ENCODE peak calls at places on chromosomes 13 and 19, in eight cellular contexts. O, E, G, K, S, U, P and N are unnamed samples.

GRCh38 chr13:73542446-73542845 is 483.6 kb downstream of the KLF5 start:
- DNase-seq in U (no peak), S (no peak), O (no peak), E (no peak), G (no peak), P (no peak), K (no peak), N (no peak)

GRCh38 chr13:34608326-34608725 is 333.7 kb upstream of the NBEA start:
- DNase-seq in P (no peak), E (no peak), O (no peak), U (no peak), K (no peak), S (no peak), G (no peak), N (no peak)

GRCh38 chr19:41994521-41994971 is 516 bp upstream of the ATP1A3 start:
- DNase-seq in K (no peak), G (no peak), U (no peak), E (no peak), P (no peak), S (no peak), O (no peak), N (no peak)

GRCh38 chr13:37173214-37173613 is 67.8 kb upstream of the CSNK1A1L start:
- DNase-seq in K (peak; percentile 91), U (peak; percentile 82), O (no peak), G (no peak), P (no peak), S (no peak), E (no peak), N (peak; percentile 36)

GRCh38 chr19:47729799-47730520 is 15.4 kb upstream of the NOP53 start:
- DNase-seq in G (peak; percentile 87), P (peak; percentile 94), S (peak; percentile 91), K (no peak), E (no peak), O (peak; percentile 84), U (no peak), N (peak; percentile 44)

GRCh38 chr13:20882206-20882605 is 20.3 kb downstream of the XPO4 start:
- DNase-seq in O (no peak), K (peak; percentile 14), E (no peak), U (no peak), G (no peak), P (no peak), S (no peak), N (peak; percentile 16)

GRCh38 chr19:33376423-33376822 is 2.9 kb downstream of the CEBPG start:
- DNase-seq in S (peak; percentile 60), G (peak; percentile 81), P (peak; percentile 95), U (peak; percentile 86), K (peak; percentile 91), E (peak; percentile 46), O (peak; percentile 59), N (peak; percentile 84)

GRCh38 chr13:48346583-48346982 is 43.0 kb downstream of the RB1 start:
- DNase-seq in K (no peak), S (no peak), E (no peak), P (no peak), O (no peak), U (no peak), G (no peak), N (no peak)

GRCh38 chr19:10961073-10961762 is 388 bp downstream of the SMARCA4 start:
- DNase-seq in K (peak; percentile 28), G (no peak), E (no peak), S (no peak), U (no peak), O (no peak), P (no peak), N (peak; percentile 30)

GRCh38 chr13:107138468-107138867 is 570.5 kb upstream of the ARGLU1 start:
- DNase-seq in E (no peak), S (no peak), O (no peak), K (no peak), U (no peak), P (no peak), G (no peak), N (no peak)

GRCh38 chr13:47110141-47110540 is 213.3 kb upstream of the HTR2A start:
- DNase-seq in E (no peak), K (no peak), G (no peak), U (no peak), S (no peak), P (no peak), O (no peak), N (no peak)

GRCh38 chr19:30471441-30471840 is 99.3 kb downstream of the ZNF536 start:
- DNase-seq in P (no peak), O (no peak), S (no peak), U (no peak), G (no peak), E (no peak), K (no peak), N (no peak)
- H3K4me3 ChIP-seq in P (no peak overlapping the region), O (no peak overlapping the region), S (no peak overlapping the region), U (no peak overlapping the region), G (no peak overlapping the region), E (no peak overlapping the region), K (no peak overlapping the region), N (no peak overlapping the region)

GRCh38 chr19:3062165-3063105 is at the start of gene TLE5:
- DNase-seq in E (no peak), P (peak; percentile 89), G (no peak), K (no peak), U (no peak), S (peak; percentile 49), O (peak; percentile 83), N (peak; percentile 47)
- TF ChIP-seq CTCF in E (no peak), P (no peak), G (no peak), K (no peak), U (no peak), S (no peak), O (no peak), N (no peak)

GRCh38 chr19:46349311-46349993 is 2.6 kb downstream of the PPP5C start:
- DNase-seq in S (no peak), E (no peak), O (no peak), P (no peak), U (no peak), G (no peak), K (no peak), N (no peak)
- H3K4me3 ChIP-seq in S (no peak overlapping the region), E (no peak overlapping the region), O (no peak overlapping the region), P (no peak overlapping the region), U (no peak overlapping the region), G (no peak overlapping the region), K (no peak overlapping the region), N (no peak overlapping the region)

GRCh38 chr13:56932104-56932503 is 208.6 kb upstream of the PRR20A start:
- DNase-seq in P (no peak), O (no peak), G (no peak), U (no peak), S (no peak), E (no peak), K (no peak), N (no peak)
- TF ChIP-seq CTCF in P (no peak), O (no peak), G (no peak), U (no peak), S (no peak), E (no peak), K (no peak), N (no peak)

DNA sequence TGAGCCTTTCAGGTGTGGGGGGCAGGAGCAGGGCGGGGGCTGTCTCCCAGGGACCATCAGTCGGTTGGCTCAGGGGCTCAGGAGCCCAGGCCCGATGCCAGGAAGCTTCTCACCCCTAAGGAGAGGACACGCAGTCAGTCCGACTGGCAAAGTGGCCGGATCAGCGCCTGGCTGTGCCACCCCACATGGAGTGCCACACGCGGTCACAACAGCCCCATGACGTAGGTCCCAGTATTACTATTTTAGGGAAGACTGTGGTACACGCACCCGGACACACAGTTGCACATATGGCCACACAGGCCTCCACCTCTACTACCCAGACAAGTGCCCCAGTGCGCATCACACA is 29.3 kb upstream of the GRTP1 start:
- DNase-seq in O (no peak), P (peak; percentile 83), K (no peak), G (no peak), S (no peak), U (no peak), E (no peak), N (no peak)
- H3K4me3 ChIP-seq in O (no peak overlapping the region), P (peak overlapping the region; percentile 45), K (peak overlapping the region; percentile 82), G (peak overlapping the region; percentile 86), S (peak overlapping the region; percentile 74), U (peak overlapping the region; percentile 74), E (peak overlapping the region; percentile 92), N (peak overlapping the region; percentile 68)

GRCh38 chr13:111429064-111429558 is 108.7 kb downstream of the TEX29 start:
- DNase-seq in P (no peak), G (peak; percentile 48), S (peak; percentile 52), U (peak; percentile 1), O (no peak), K (peak; percentile 4), E (peak; percentile 58), N (peak; percentile 16)
- TF ChIP-seq CTCF in P (no peak), G (peak; percentile 27), S (peak; percentile 27), U (peak; percentile 46), O (no peak), K (peak; percentile 57), E (peak; percentile 74), N (peak; percentile 52)

DNA sequence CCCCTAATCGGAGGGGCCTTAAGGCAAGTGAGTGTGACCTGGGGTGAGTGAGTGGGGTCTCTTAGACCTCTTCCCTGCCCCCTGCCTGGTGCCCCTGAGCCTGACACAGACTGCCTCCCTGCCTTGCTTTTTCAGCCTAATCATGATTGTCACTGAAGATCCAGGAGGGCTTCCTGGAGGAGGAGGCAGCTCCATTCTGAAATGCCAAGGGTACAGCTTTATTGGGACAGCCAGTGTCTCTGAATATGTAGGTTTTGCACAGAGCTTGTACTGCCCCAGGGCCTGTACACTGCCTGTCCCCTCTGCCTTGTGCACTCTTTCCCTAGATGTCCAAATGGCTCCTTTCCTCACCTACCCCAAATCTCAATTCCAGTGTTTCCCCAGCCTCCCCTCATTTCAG is 26.1 kb upstream of the SEMA6B start:
- DNase-seq in O (no peak), U (no peak), S (no peak), G (no peak), P (no peak), E (no peak), K (no peak), N (no peak)
- H3K4me3 ChIP-seq in O (no peak overlapping the region), U (no peak overlapping the region), S (no peak overlapping the region), G (no peak overlapping the region), P (no peak overlapping the region), E (no peak overlapping the region), K (no peak overlapping the region), N (no peak overlapping the region)